ENCODE peak calls at places on chromosomes 2 and 18, in four cellular contexts. N is coronary artery, Q is AG04449, I is tibial nerve. K is an unnamed sample.

GRCh38 chr2:128682266-128682665 is 363.6 kb upstream of the HS6ST1 start:
- DNase-seq in N (no peak), Q (no peak), I (no peak), K (no peak)

GRCh38 chr2:20452551-20452950 is 5.7 kb downstream of the RHOB start:
- DNase-seq in N (peak), Q (no peak), I (peak), K (no peak)

GRCh38 chr18:34261865-34262780 is 37.4 kb upstream of the NOL4 start:
- DNase-seq in N (no peak), Q (no peak), I (no peak), K (no peak)

GRCh38 chr2:232406556-232407310 is at the start of gene ALPG:
- DNase-seq in N (no peak), Q (no peak), I (no peak), K (no peak)

GRCh38 chr2:118817469-118817868 is 30.0 kb downstream of the EN1 start:
- DNase-seq in N (no peak), Q (no peak), I (no peak), K (no peak)

GRCh38 chr2:56565143-56565542 is 381.4 kb downstream of the CCDC85A start:
- DNase-seq in N (no peak), Q (no peak), I (no peak), K (no peak)

GRCh38 chr2:1238571-1239138 is 174.6 kb upstream of the TPO start:
- DNase-seq in N (no peak), Q (no peak), I (no peak), K (no peak)

GRCh38 chr2:220544049-220544448 is 916.6 kb downstream of the SLC4A3 start:
- DNase-seq in N (no peak), Q (no peak), I (no peak), K (no peak)

GRCh38 chr2:28268386-28268785 is 124.3 kb upstream of the FOSL2 start:
- DNase-seq in N (no peak), Q (no peak), I (no peak), K (no peak)

GRCh38 chr2:27446057-27446456 is 3.9 kb downstream of the KRTCAP3 start:
- DNase-seq in N (no peak), Q (no peak), I (no peak), K (no peak)

GRCh38 chr2:128607981-128608506 is 289.4 kb upstream of the HS6ST1 start:
- DNase-seq in N (peak), Q (no peak), I (peak), K (no peak)

GRCh38 chr2:69720922-69721491 is 20.9 kb upstream of the ANXA4 start:
- DNase-seq in N (no peak), Q (no peak), I (no peak), K (no peak)

GRCh38 chr2:168571061-168571460 is 115.0 kb downstream of the CERS6 start:
- DNase-seq in N (no peak), Q (no peak), I (no peak), K (no peak)

DNA sequence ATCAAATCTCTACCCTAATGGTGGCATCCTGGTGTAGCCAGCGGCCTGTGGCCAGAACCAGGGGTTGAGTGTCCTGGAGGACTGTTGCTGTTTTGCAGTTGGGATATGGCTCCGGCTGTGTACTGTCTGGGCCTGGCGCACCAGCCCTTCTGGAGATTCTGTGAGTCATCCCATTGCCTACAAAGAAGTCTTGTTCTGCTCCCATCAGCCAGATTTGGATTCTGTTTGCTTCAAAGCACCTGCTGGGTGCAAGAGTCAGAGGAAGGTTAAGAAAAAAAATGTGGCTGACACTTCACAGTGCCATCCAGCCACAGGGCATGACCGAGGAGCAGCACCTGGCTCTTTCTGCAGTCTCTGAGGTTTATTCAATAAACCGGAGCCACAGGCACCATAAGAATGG is 41.0 kb upstream of the ASAP2 start:
- DNase-seq in N (no peak), Q (no peak), I (no peak), K (no peak)
- TF ChIP-seq CTCF in N (no peak), Q (no peak), I (no peak), K (no peak)

GRCh38 chr2:98822301-98823164 is 91.6 kb upstream of the MGAT4A start:
- DNase-seq in N (peak), Q (no peak), I (no peak), K (no peak)
- TF ChIP-seq CTCF in N (no peak), Q (no peak), I (peak), K (no peak)

GRCh38 chr2:236209535-236209934 is 41.3 kb upstream of the GBX2 start:
- DNase-seq in N (peak), Q (no peak), I (no peak), K (no peak)
- TF ChIP-seq CTCF in N (no peak), Q (no peak), I (no peak), K (no peak)

GRCh38 chr2:238160206-238161129 is 1.7 kb downstream of the ERFE start:
- DNase-seq in N (no peak), Q (no peak), I (no peak), K (no peak)
- TF ChIP-seq CTCF in N (no peak), Q (peak), I (no peak), K (peak)

DNA sequence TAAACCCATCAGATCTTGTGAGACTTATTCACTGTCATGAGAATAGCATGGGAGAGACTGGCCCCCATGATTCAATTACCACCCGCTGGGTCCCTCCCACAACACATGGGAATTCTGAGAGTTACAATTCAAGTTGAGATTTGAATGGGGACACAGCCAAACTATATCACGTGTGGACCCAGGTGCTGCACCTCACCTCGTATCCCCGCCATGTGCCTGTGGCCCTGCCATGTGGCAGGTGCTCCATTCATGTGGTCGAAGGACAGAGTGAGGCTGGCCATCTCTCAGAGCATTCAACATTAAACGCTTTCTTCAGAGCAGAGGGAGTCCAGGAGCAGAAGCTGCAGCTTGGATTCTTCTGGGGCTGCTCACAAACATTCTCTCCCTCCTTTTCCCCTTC is 32.3 kb downstream of the MROH2A start:
- DNase-seq in N (no peak), Q (no peak), I (no peak), K (no peak)
- TF ChIP-seq CTCF in N (no peak), Q (no peak), I (no peak), K (no peak)

DNA sequence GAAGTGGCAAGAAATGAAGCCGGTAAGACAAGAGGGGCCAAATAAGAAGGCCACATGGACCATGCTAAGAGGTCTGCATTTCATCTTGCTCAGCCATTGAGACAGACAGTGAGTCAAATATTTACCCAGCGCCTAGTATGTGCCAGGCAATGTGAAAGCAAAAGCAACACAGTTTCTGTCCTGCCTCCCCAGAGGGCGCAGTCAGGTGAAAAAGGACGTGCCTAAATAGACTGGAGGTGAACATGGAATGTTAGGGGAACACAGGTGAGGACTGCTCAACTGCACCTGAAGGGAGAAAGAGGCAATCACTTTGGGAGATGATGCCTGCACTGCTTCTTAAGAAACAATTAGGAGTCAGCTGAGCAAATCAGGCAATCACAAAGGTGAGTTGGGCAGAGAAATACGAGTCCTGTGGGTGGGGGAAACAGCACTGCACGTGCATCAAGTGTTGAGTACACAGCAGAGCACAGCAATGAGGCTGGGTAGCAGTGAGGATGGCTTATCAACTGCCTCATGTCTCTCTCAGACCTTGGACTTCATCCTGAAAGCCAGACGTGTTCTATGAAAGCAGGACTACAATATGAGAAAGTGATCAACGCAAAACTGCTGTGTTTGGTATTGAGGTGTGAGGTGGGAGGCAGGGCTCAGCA is 218.3 kb upstream of the SMAD7 start:
- DNase-seq in N (no peak), Q (no peak), I (no peak), K (no peak)
- TF ChIP-seq CTCF in N (no peak), Q (no peak), I (no peak), K (no peak)

GRCh38 chr2:16629044-16629443 is 36.6 kb downstream of the CYRIA start:
- DNase-seq in N (no peak), Q (no peak), I (no peak), K (no peak)

GRCh38 chr2:16629770-16630169 is 35.9 kb downstream of the CYRIA start:
- DNase-seq in N (no peak), Q (no peak), I (no peak), K (no peak)

GRCh38 chr2:16628316-16628715 is 37.3 kb downstream of the CYRIA start:
- DNase-seq in N (no peak), Q (no peak), I (no peak), K (no peak)

GRCh38 chr2:16632615-16633014 is 33.0 kb downstream of the CYRIA start:
- DNase-seq in N (no peak), Q (no peak), I (no peak), K (no peak)

GRCh38 chr2:16630463-16630862 is 35.2 kb downstream of the CYRIA start:
- DNase-seq in N (no peak), Q (no peak), I (no peak), K (no peak)
- TF ChIP-seq CTCF in N (no peak), Q (no peak), I (no peak), K (no peak)

DNA sequence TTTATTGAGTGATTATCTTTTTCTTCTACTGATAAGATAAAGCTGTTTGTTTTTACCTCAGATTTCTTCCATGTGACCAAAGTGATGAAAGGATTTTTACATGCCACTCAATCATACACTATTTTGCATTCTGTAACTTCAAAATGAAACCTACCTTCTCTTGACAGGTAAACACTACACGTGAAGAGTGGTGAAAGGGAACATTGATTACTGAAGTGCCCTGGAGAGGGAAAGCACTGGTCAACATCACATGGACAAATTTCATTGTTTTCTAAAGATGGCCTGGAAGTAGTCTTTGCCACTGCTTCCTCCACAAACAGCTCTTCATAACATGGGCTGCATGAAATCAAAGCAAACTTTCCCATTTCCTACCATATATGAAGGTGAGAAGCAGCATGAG is 120.1 kb downstream of the HIBCH start:
- DNase-seq in N (no peak), Q (no peak), I (no peak), K (no peak)
- TF ChIP-seq CTCF in N (no peak), Q (no peak), I (no peak), K (no peak)

GRCh38 chr2:44392338-44392943 is 30.7 kb downstream of the CAMKMT start:
- DNase-seq in N (no peak), Q (no peak), I (peak), K (peak)
- TF ChIP-seq CTCF in N (peak), Q (peak), I (no peak), K (peak)

K was measured in HFF-Myc.